ENCODE peak calls at places on chromosomes 5 and 9, in five cellular contexts. B is NCI-H774, Z is brain microvascular endothelial cell, N is NCI-H2081, F is caudate nucleus. U is an unnamed sample.

GRCh38 chr9:70049236-70049635 is 5.6 kb downstream of the MAMDC2 start:
- DNase-seq in B (no peak), N (no peak), Z (peak), F (no peak), U (peak)

GRCh38 chr5:31632460-31632859 is 6.5 kb upstream of the PDZD2 start:
- DNase-seq in B (no peak), F (no peak), N (no peak), Z (no peak), U (no peak)

GRCh38 chr5:149464796-149465489 is 85.9 kb upstream of the IL17B start:
- DNase-seq in F (no peak), B (no peak), Z (no peak), N (no peak), U (no peak)

GRCh38 chr5:57828221-57828620 is 345.6 kb upstream of the ACTBL2 start:
- DNase-seq in N (no peak), Z (no peak), B (no peak), F (no peak), U (no peak)

GRCh38 chr5:53407373-53407772 is 73.1 kb upstream of the FST start:
- DNase-seq in B (no peak), F (no peak), N (no peak), Z (peak), U (no peak)

GRCh38 chr5:113232667-113233066 is 202.1 kb downstream of the TSSK1B start:
- DNase-seq in N (no peak), Z (no peak), B (no peak), F (no peak), U (peak)

GRCh38 chr5:129906177-129906887 is 2.1 kb downstream of the CHSY3 start:
- DNase-seq in Z (peak), N (no peak), F (peak), B (no peak), U (no peak)

GRCh38 chr5:176573564-176574296 is 24.6 kb downstream of the CDHR2 start:
- DNase-seq in N (peak), Z (peak), F (peak), B (peak), U (peak)

GRCh38 chr5:157198277-157199058 is 17.8 kb downstream of the ITK start:
- DNase-seq in B (no peak), F (no peak), Z (no peak), N (no peak), U (peak)

GRCh38 chr5:149381986-149382338 is 2.9 kb upstream of the IL17B start:
- DNase-seq in Z (peak), B (peak), N (peak), F (peak), U (peak)

GRCh38 chr5:133140311-133140710 is 88.5 kb downstream of the HSPA4 start:
- DNase-seq in F (no peak), Z (no peak), N (no peak), B (no peak), U (no peak)

GRCh38 chr9:133103183-133103986 is 17.7 kb downstream of the RALGDS start:
- DNase-seq in N (no peak), F (peak), B (no peak), Z (no peak), U (peak)

GRCh38 chr5:87138091-87138819 is 129.4 kb upstream of the RASA1 start:
- DNase-seq in N (no peak), B (no peak), Z (no peak), F (no peak), U (peak)

GRCh38 chr9:92983984-92984589 is 36.8 kb downstream of the FGD3 start:
- DNase-seq in Z (no peak), N (peak), B (no peak), F (no peak), U (peak)

U was measured in RPMI8226.